ENCODE peak calls at places on chromosomes 2 and 18, in six cellular contexts. D is EL, L is iris pigment epithelial cell, G is natural killer cell, V is posterior cingulate gyrus, U is stromal cell of bone marrow. R is an unnamed sample.

GRCh38 chr2:236341721-236342120 is 77.5 kb upstream of the ASB18 start:
- DNase-seq in D (no peak), L (no peak), G (no peak), V (no peak), U (no peak), R (peak)

GRCh38 chr2:177639262-177639914 is 246.8 kb downstream of the AGPS start:
- DNase-seq in D (no peak), L (no peak), G (no peak), V (no peak), U (no peak), R (no peak)

GRCh38 chr18:24930478-24930877 is 421.5 kb downstream of the ZNF521 start:
- DNase-seq in D (no peak), L (no peak), G (no peak), V (no peak), U (no peak), R (no peak)

GRCh38 chr2:20465716-20466391 is 19.0 kb downstream of the RHOB start:
- DNase-seq in D (no peak), L (no peak), G (no peak), V (no peak), U (no peak), R (no peak)

GRCh38 chr2:23478087-23478932 is 93.3 kb downstream of the KLHL29 start:
- DNase-seq in D (no peak), L (peak), G (no peak), V (no peak), U (no peak), R (no peak)

GRCh38 chr18:70377857-70378701 is 89.2 kb downstream of the SOCS6 start:
- DNase-seq in D (no peak), L (no peak), G (no peak), V (no peak), U (no peak), R (no peak)

GRCh38 chr2:241105641-241106040 is 3.6 kb upstream of the MTERF4 start:
- DNase-seq in D (no peak), L (no peak), G (no peak), V (no peak), U (no peak), R (no peak)

GRCh38 chr18:3710712-3711269 is 260.8 kb downstream of the TGIF1 start:
- DNase-seq in D (peak), L (no peak), G (no peak), V (peak), U (no peak), R (peak)

GRCh38 chr2:132503621-132504200 is 87.1 kb downstream of the GPR39 start:
- DNase-seq in D (peak), L (peak), G (no peak), V (no peak), U (peak), R (no peak)

GRCh38 chr2:84958135-84959044 is 12.6 kb upstream of the KCMF1 start:
- DNase-seq in D (peak), L (peak), G (no peak), V (no peak), U (peak), R (no peak)

GRCh38 chr2:241308832-241309500 is 6.5 kb downstream of the HDLBP start:
- DNase-seq in D (no peak), L (no peak), G (no peak), V (no peak), U (no peak), R (no peak)

GRCh38 chr2:126707191-126707590 is 51.2 kb downstream of the GYPC start:
- DNase-seq in D (no peak), L (no peak), G (no peak), V (no peak), U (no peak), R (no peak)

GRCh38 chr2:225270861-225271260 is 128.6 kb upstream of the NYAP2 start:
- DNase-seq in D (peak), L (peak), G (no peak), V (no peak), U (peak), R (no peak)

GRCh38 chr18:41624461-41624860 is 330.6 kb upstream of the PIK3C3 start:
- DNase-seq in D (no peak), L (peak), G (no peak), V (no peak), U (no peak), R (no peak)

GRCh38 chr2:197137234-197137633 is 173.3 kb downstream of the ANKRD44 start:
- DNase-seq in D (peak), L (peak), G (no peak), V (no peak), U (peak), R (no peak)

GRCh38 chr2:230525682-230526081 is 109.7 kb downstream of the SP100 start:
- DNase-seq in D (no peak), L (no peak), G (no peak), V (no peak), U (no peak), R (no peak)

GRCh38 chr2:163808406-163808805 is 72.6 kb upstream of the FIGN start:
- DNase-seq in D (no peak), L (peak), G (no peak), V (no peak), U (no peak), R (no peak)

GRCh38 chr18:75407468-75408437 is 19.8 kb downstream of the SMIM21 start:
- DNase-seq in D (no peak), L (peak), G (no peak), V (peak), U (peak), R (no peak)

GRCh38 chr18:32358075-32358474 is 112.6 kb downstream of the GAREM1 start:
- DNase-seq in D (no peak), L (no peak), G (no peak), V (no peak), U (no peak), R (no peak)

GRCh38 chr2:157056200-157056676 is 201.3 kb upstream of the GALNT5 start:
- DNase-seq in D (peak), L (peak), G (no peak), V (no peak), U (peak), R (no peak)

GRCh38 chr2:174711206-174711605 is 53.1 kb downstream of the CHRNA1 start:
- DNase-seq in D (peak), L (peak), G (no peak), V (no peak), U (no peak), R (no peak)

GRCh38 chr18:79217979-79218604 is 148.9 kb downstream of the ATP9B start:
- DNase-seq in D (no peak), L (peak), G (no peak), V (peak), U (no peak), R (peak)

GRCh38 chr2:132589060-132589765 is 80.8 kb downstream of the LYPD1 start:
- DNase-seq in D (no peak), L (no peak), G (no peak), V (no peak), U (no peak), R (no peak)

GRCh38 chr2:172079838-172080640 is 5.3 kb upstream of the DLX1 start:
- DNase-seq in D (peak), L (no peak), G (no peak), V (peak), U (no peak), R (no peak)

R was measured in hippocampal formation.